ENCODE peak calls at places on chromosomes 12 and 14, in six cellular contexts. One of them, this sample, is unnamed.

GRCh38 chr14:100091386-100091785 is 26.2 kb downstream of the EVL start:
- DNase-seq in IMR-90: no peak
- DNase-seq in mesenchymal stem cell: no peak
- DNase-seq in neuronal stem cell: no peak
- DNase-seq in mesendoderm: no peak
- DNase-seq in H1: no peak
- DNase-seq in this sample: no peak

GRCh38 chr14:47674546-47675238 is 713 bp downstream of the MDGA2 start:
- DNase-seq in IMR-90: no peak
- DNase-seq in mesendoderm: peak; percentile 55
- DNase-seq in neuronal stem cell: peak; percentile 36
- DNase-seq in mesenchymal stem cell: peak; percentile 44
- DNase-seq in H1: peak; percentile 75
- DNase-seq in this sample: peak; percentile 56

GRCh38 chr14:91048256-91048655 is 12.2 kb downstream of the RPS6KA5 start:
- DNase-seq in mesendoderm: no peak
- DNase-seq in mesenchymal stem cell: no peak
- DNase-seq in H1: no peak
- DNase-seq in neuronal stem cell: no peak
- DNase-seq in IMR-90: no peak
- DNase-seq in this sample: no peak

GRCh38 chr14:25406818-25407217 is 356.9 kb upstream of the STXBP6 start:
- DNase-seq in neuronal stem cell: peak; percentile 56
- DNase-seq in mesendoderm: peak; percentile 80
- DNase-seq in mesenchymal stem cell: no peak
- DNase-seq in IMR-90: peak; percentile 8
- DNase-seq in H1: peak; percentile 61
- DNase-seq in this sample: peak; percentile 56

GRCh38 chr14:79809849-79810612 is 401.3 kb downstream of the DIO2 start:
- DNase-seq in mesenchymal stem cell: peak; percentile 33
- DNase-seq in neuronal stem cell: peak; percentile 8
- DNase-seq in IMR-90: peak; percentile 41
- DNase-seq in mesendoderm: peak; percentile 57
- DNase-seq in H1: no peak
- DNase-seq in this sample: no peak

GRCh38 chr12:20696181-20696580 is 1.0 kb downstream of the SLCO1C1 start:
- DNase-seq in neuronal stem cell: no peak
- DNase-seq in H1: no peak
- DNase-seq in mesendoderm: no peak
- DNase-seq in mesenchymal stem cell: no peak
- DNase-seq in IMR-90: no peak
- DNase-seq in this sample: peak; percentile 36

GRCh38 chr12:42213023-42213422 is 25.0 kb downstream of the YAF2 start:
- DNase-seq in mesenchymal stem cell: no peak
- DNase-seq in IMR-90: peak; percentile 59
- DNase-seq in mesendoderm: no peak
- DNase-seq in H1: no peak
- DNase-seq in neuronal stem cell: no peak
- DNase-seq in this sample: no peak

GRCh38 chr12:1907652-1908611 is 10.5 kb downstream of the CACNA2D4 start:
- DNase-seq in mesendoderm: no peak
- DNase-seq in mesenchymal stem cell: no peak
- DNase-seq in IMR-90: no peak
- DNase-seq in neuronal stem cell: no peak
- DNase-seq in H1: peak; percentile 42
- DNase-seq in this sample: peak; percentile 65

GRCh38 chr14:64536488-64537245 is 3.9 kb upstream of the HSPA2 start:
- DNase-seq in mesenchymal stem cell: peak; percentile 66
- DNase-seq in mesendoderm: peak; percentile 71
- DNase-seq in H1: no peak
- DNase-seq in IMR-90: peak; percentile 46
- DNase-seq in neuronal stem cell: no peak
- DNase-seq in this sample: no peak

GRCh38 chr12:1703771-1704170 is 12.9 kb downstream of the ADIPOR2 start:
- DNase-seq in H1: no peak
- DNase-seq in mesendoderm: no peak
- DNase-seq in mesenchymal stem cell: no peak
- DNase-seq in neuronal stem cell: no peak
- DNase-seq in IMR-90: no peak
- DNase-seq in this sample: no peak

GRCh38 chr12:124646385-124647230 is 79.2 kb upstream of the NCOR2 start:
- DNase-seq in H1: peak; percentile 56
- DNase-seq in IMR-90: no peak
- DNase-seq in mesendoderm: no peak
- DNase-seq in mesenchymal stem cell: no peak
- DNase-seq in neuronal stem cell: no peak
- DNase-seq in this sample: no peak

GRCh38 chr12:113796086-113796827 is 169.9 kb downstream of the RBM19 start:
- DNase-seq in IMR-90: no peak
- DNase-seq in neuronal stem cell: no peak
- DNase-seq in H1: no peak
- DNase-seq in mesendoderm: no peak
- DNase-seq in mesenchymal stem cell: no peak
- DNase-seq in this sample: no peak

GRCh38 chr14:50619569-50620141 is 48.5 kb downstream of the SAV1 start:
- DNase-seq in mesendoderm: peak; percentile 47
- DNase-seq in H1: no peak
- DNase-seq in IMR-90: peak; percentile 65
- DNase-seq in neuronal stem cell: no peak
- DNase-seq in mesenchymal stem cell: peak; percentile 56
- DNase-seq in this sample: no peak

GRCh38 chr12:102879144-102879763 is 37.8 kb downstream of the PAH start:
- DNase-seq in neuronal stem cell: peak; percentile 61
- DNase-seq in mesendoderm: peak; percentile 89
- DNase-seq in mesenchymal stem cell: no peak
- DNase-seq in H1: peak; percentile 57
- DNase-seq in IMR-90: peak; percentile 6
- DNase-seq in this sample: peak; percentile 84

GRCh38 chr12:72028966-72029365 is 90.3 kb downstream of the TPH2 start:
- DNase-seq in H1: no peak
- DNase-seq in neuronal stem cell: no peak
- DNase-seq in mesendoderm: no peak
- DNase-seq in mesenchymal stem cell: no peak
- DNase-seq in IMR-90: no peak
- DNase-seq in this sample: no peak

GRCh38 chr14:105853907-105854599 is 327.7 kb downstream of the TMEM121 start:
- DNase-seq in H1: no peak
- DNase-seq in mesenchymal stem cell: no peak
- DNase-seq in neuronal stem cell: no peak
- DNase-seq in IMR-90: no peak
- DNase-seq in mesendoderm: no peak
- DNase-seq in this sample: no peak

GRCh38 chr12:18700254-18700653 is 37.6 kb downstream of the PLCZ1 start:
- DNase-seq in H1: no peak
- DNase-seq in mesendoderm: peak; percentile 38
- DNase-seq in mesenchymal stem cell: peak; percentile 44
- DNase-seq in IMR-90: peak; percentile 96
- DNase-seq in neuronal stem cell: no peak
- DNase-seq in this sample: no peak

GRCh38 chr12:32918890-32919791 is 22.6 kb upstream of the PKP2 start:
- DNase-seq in neuronal stem cell: no peak
- DNase-seq in IMR-90: peak; percentile 27
- DNase-seq in mesenchymal stem cell: peak; percentile 67
- DNase-seq in H1: no peak
- DNase-seq in mesendoderm: peak; percentile 55
- DNase-seq in this sample: no peak

GRCh38 chr12:73629893-73630872 is 907.5 kb upstream of the ATXN7L3B start:
- DNase-seq in mesenchymal stem cell: no peak
- DNase-seq in neuronal stem cell: no peak
- DNase-seq in H1: no peak
- DNase-seq in mesendoderm: no peak
- DNase-seq in IMR-90: no peak
- DNase-seq in this sample: peak; percentile 40

DNA sequence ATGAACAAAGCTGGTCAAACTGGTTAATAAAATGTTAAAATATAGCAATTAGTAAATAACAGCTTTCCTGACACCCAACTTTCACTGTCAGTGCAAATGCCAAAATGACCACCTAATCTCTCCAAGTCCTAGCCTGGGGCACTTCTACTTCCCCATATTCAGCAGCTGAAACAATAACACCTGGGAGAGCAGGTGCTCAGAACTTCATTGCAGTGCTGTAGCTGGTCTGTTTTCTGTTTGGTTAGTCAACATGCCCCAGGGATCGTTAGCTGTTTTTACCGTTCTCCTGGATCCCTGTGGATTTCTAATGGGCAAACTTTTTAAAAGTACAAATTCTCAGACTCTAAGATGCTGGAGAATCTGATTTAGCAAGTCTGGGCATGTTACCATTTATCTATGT is 759.7 kb downstream of the GALC start:
- DNase-seq in neuronal stem cell: no peak
- DNase-seq in mesendoderm: peak; percentile 66
- DNase-seq in mesenchymal stem cell: no peak
- DNase-seq in H1: no peak
- DNase-seq in IMR-90: no peak
- DNase-seq in this sample: peak; percentile 36
- H2BK15ac ChIP-seq in neuronal stem cell: no peak overlapping the region
- H2BK15ac ChIP-seq in mesendoderm: no peak overlapping the region
- H2BK15ac ChIP-seq in mesenchymal stem cell: no peak overlapping the region
- H2BK15ac ChIP-seq in H1: no peak overlapping the region
- H2BK15ac ChIP-seq in IMR-90: no peak overlapping the region
- H2BK15ac ChIP-seq in this sample: no peak overlapping the region

GRCh38 chr14:34714320-34715107 is at the start of gene CFL2:
- DNase-seq in mesendoderm: peak; percentile 90
- DNase-seq in IMR-90: peak; percentile 52
- DNase-seq in mesenchymal stem cell: peak; percentile 81
- DNase-seq in neuronal stem cell: peak; percentile 87
- DNase-seq in H1: peak; percentile 85
- DNase-seq in this sample: peak; percentile 89
- H3K4ac ChIP-seq in mesendoderm: peak within 1 kb of the TSS; percentile 98
- H3K4ac ChIP-seq in IMR-90: peak within 1 kb of the TSS; percentile 88
- H3K4ac ChIP-seq in mesenchymal stem cell: peak within 1 kb of the TSS; percentile 7
- H3K4ac ChIP-seq in neuronal stem cell: no peak within 1 kb of the TSS
- H3K4ac ChIP-seq in H1: peak within 1 kb of the TSS; percentile 13
- H3K4ac ChIP-seq in this sample: no peak within 1 kb of the TSS

GRCh38 chr12:12449533-12450025 is 92.7 kb downstream of the BORCS5 start:
- DNase-seq in mesenchymal stem cell: peak; percentile 77
- DNase-seq in H1: no peak
- DNase-seq in neuronal stem cell: no peak
- DNase-seq in IMR-90: peak; percentile 16
- DNase-seq in mesendoderm: no peak
- DNase-seq in this sample: no peak
- H2BK15ac ChIP-seq in mesenchymal stem cell: no peak overlapping the region
- H2BK15ac ChIP-seq in H1: no peak overlapping the region
- H2BK15ac ChIP-seq in neuronal stem cell: no peak overlapping the region
- H2BK15ac ChIP-seq in IMR-90: no peak overlapping the region
- H2BK15ac ChIP-seq in mesendoderm: no peak overlapping the region
- H2BK15ac ChIP-seq in this sample: no peak overlapping the region

DNA sequence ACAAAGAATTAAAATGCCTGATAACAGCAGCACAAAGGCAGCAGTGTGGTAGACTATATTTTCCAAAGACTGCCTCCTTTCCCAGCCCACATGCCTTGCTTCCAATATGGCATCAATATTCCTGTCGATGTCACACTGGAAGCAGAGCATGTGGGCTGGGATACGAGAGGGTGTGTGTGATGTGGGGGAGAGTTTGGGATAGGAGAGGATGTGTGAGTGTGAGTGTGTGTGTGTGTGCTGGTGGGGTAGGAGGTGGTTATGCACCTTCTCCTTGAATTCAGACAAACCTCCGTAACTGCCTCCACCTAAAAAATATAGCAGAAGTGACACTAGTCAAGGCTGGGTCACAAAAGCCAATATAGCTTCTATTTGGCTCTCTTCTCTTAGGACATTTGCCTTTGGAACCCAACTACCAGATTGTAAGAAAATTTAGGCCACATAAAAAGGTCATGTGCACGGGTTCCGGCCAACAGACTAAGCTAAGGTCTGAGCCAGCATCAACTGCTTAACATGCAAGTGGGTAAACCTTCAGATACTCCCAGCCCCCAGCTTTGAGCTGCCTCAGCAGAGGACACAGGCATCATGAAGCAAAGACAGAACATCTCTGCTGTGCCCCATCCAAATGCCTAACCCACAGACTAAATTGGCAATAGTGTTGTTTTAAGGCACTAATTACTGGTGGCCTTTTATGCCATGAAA is 29.5 kb downstream of the SPPL3 start:
- DNase-seq in H1: no peak
- DNase-seq in neuronal stem cell: no peak
- DNase-seq in mesendoderm: no peak
- DNase-seq in IMR-90: no peak
- DNase-seq in mesenchymal stem cell: no peak
- DNase-seq in this sample: no peak
- H3K4ac ChIP-seq in H1: no peak overlapping the region
- H3K4ac ChIP-seq in neuronal stem cell: no peak overlapping the region
- H3K4ac ChIP-seq in mesendoderm: no peak overlapping the region
- H3K4ac ChIP-seq in IMR-90: peak overlapping the region; percentile 64
- H3K4ac ChIP-seq in mesenchymal stem cell: no peak overlapping the region
- H3K4ac ChIP-seq in this sample: no peak overlapping the region

GRCh38 chr12:34605955-34606748 is 583.9 kb downstream of the ALG10 start:
- DNase-seq in neuronal stem cell: no peak
- DNase-seq in mesendoderm: no peak
- DNase-seq in IMR-90: no peak
- DNase-seq in mesenchymal stem cell: no peak
- DNase-seq in H1: no peak
- DNase-seq in this sample: no peak
- H2BK15ac ChIP-seq in neuronal stem cell: no peak overlapping the region
- H2BK15ac ChIP-seq in mesendoderm: no peak overlapping the region
- H2BK15ac ChIP-seq in IMR-90: no peak overlapping the region
- H2BK15ac ChIP-seq in mesenchymal stem cell: no peak overlapping the region
- H2BK15ac ChIP-seq in H1: no peak overlapping the region
- H2BK15ac ChIP-seq in this sample: no peak overlapping the region

GRCh38 chr12:8081921-8082577 is at the start of gene NECAP1:
- DNase-seq in neuronal stem cell: peak; percentile 92
- DNase-seq in H1: peak; percentile 94
- DNase-seq in mesenchymal stem cell: peak; percentile 98
- DNase-seq in IMR-90: peak; percentile 97
- DNase-seq in mesendoderm: peak; percentile 98
- DNase-seq in this sample: peak; percentile 99
- H3K4ac ChIP-seq in neuronal stem cell: no peak within 1 kb of the TSS
- H3K4ac ChIP-seq in H1: peak within 1 kb of the TSS; percentile 49
- H3K4ac ChIP-seq in mesenchymal stem cell: peak within 1 kb of the TSS; percentile 71
- H3K4ac ChIP-seq in IMR-90: peak within 1 kb of the TSS; percentile 98
- H3K4ac ChIP-seq in mesendoderm: peak within 1 kb of the TSS; percentile 50
- H3K4ac ChIP-seq in this sample: no peak within 1 kb of the TSS

GRCh38 chr14:44271006-44271405 is 236.1 kb downstream of the FSCB start:
- DNase-seq in neuronal stem cell: no peak
- DNase-seq in mesenchymal stem cell: no peak
- DNase-seq in IMR-90: no peak
- DNase-seq in H1: no peak
- DNase-seq in mesendoderm: no peak
- DNase-seq in this sample: no peak
- H2BK15ac ChIP-seq in neuronal stem cell: no peak overlapping the region
- H2BK15ac ChIP-seq in mesenchymal stem cell: no peak overlapping the region
- H2BK15ac ChIP-seq in IMR-90: no peak overlapping the region
- H2BK15ac ChIP-seq in H1: no peak overlapping the region
- H2BK15ac ChIP-seq in mesendoderm: no peak overlapping the region
- H2BK15ac ChIP-seq in this sample: no peak overlapping the region